ENCODE peak calls at places on chromosomes 1 and 21, in seven cellular contexts. A, Q, O, X, N, F and C are unnamed samples. For H3K4me1, the result is how much of the 10 kb centered on the place peaks cover.

GRCh38 chr21:17441370-17441769 is 71.5 kb upstream of the CXADR start:
- DNase-seq in A (peak), Q (peak), O (peak), X (peak), N (no peak), F (peak), C (peak)

GRCh38 chr1:213987876-213988638 is at the start of gene PROX1:
- DNase-seq in A (peak), Q (peak), O (peak), X (peak), N (peak), F (peak), C (no peak)

GRCh38 chr21:18000961-18001522 is 181.9 kb upstream of the C21orf91 start:
- DNase-seq in A (no peak), Q (no peak), O (no peak), X (no peak), N (no peak), F (no peak), C (no peak)

GRCh38 chr1:200279810-200280411 is 129.9 kb downstream of the ZNF281 start:
- DNase-seq in A (peak), Q (peak), O (no peak), X (peak), N (no peak), F (peak), C (peak)

GRCh38 chr1:207404849-207405525 is 49.1 kb upstream of the CR2 start:
- DNase-seq in A (no peak), Q (peak), O (no peak), X (peak), N (no peak), F (peak), C (no peak)

GRCh38 chr1:2165636-2166035 is 28.9 kb downstream of the FAAP20 start:
- DNase-seq in A (no peak), Q (no peak), O (no peak), X (no peak), N (no peak), F (no peak), C (no peak)

GRCh38 chr1:204733289-204733688 is 47.8 kb upstream of the LRRN2 start:
- DNase-seq in A (no peak), Q (no peak), O (no peak), X (no peak), N (no peak), F (no peak), C (no peak)

GRCh38 chr1:236957235-236957634 is 47.0 kb downstream of the MT1HL1 start:
- DNase-seq in A (no peak), Q (no peak), O (no peak), X (no peak), N (no peak), F (no peak), C (no peak)

GRCh38 chr1:156104065-156104810 is 10.3 kb upstream of the LMNA start:
- DNase-seq in A (peak), Q (peak), O (peak), X (peak), N (peak), F (peak), C (peak)

GRCh38 chr1:70044832-70045231 is 160.5 kb downstream of the LRRC40 start:
- DNase-seq in A (no peak), Q (no peak), O (no peak), X (no peak), N (no peak), F (peak), C (no peak)

GRCh38 chr1:203621559-203622130 is 5.0 kb upstream of the ATP2B4 start:
- DNase-seq in A (no peak), Q (no peak), O (no peak), X (no peak), N (no peak), F (no peak), C (no peak)

GRCh38 chr1:227120827-227121226 is 180.7 kb downstream of the COQ8A start:
- DNase-seq in A (no peak), Q (no peak), O (no peak), X (no peak), N (no peak), F (no peak), C (no peak)

GRCh38 chr1:89198500-89199072 is at the start of gene GBP4:
- DNase-seq in A (peak), Q (peak), O (peak), X (peak), N (no peak), F (peak), C (peak)

GRCh38 chr1:154730986-154731489 is 123.1 kb upstream of the ADAR start:
- DNase-seq in A (no peak), Q (no peak), O (no peak), X (no peak), N (no peak), F (peak), C (no peak)

GRCh38 chr1:201405484-201405831 is 6.3 kb upstream of the LAD1 start:
- DNase-seq in A (peak), Q (peak), O (peak), X (peak), N (no peak), F (no peak), C (no peak)

GRCh38 chr1:200027264-200027823 is at the start of gene NR5A2:
- DNase-seq in A (no peak), Q (peak), O (no peak), X (peak), N (no peak), F (no peak), C (no peak)

GRCh38 chr1:201999625-202000238 is 10.7 kb upstream of the ELF3 start:
- DNase-seq in A (peak), Q (peak), O (peak), X (peak), N (no peak), F (peak), C (peak)

GRCh38 chr21:29313662-29314408 is 15.1 kb downstream of the BACH1 start:
- DNase-seq in A (no peak), Q (no peak), O (no peak), X (no peak), N (no peak), F (no peak), C (no peak)

GRCh38 chr1:44157903-44158302 is 16.5 kb upstream of the KLF18 start:
- DNase-seq in A (no peak), Q (no peak), O (no peak), X (no peak), N (no peak), F (no peak), C (no peak)

GRCh38 chr1:33036051-33036525 is 595 bp downstream of the AK2 start:
- DNase-seq in A (no peak), Q (peak), O (no peak), X (peak), N (no peak), F (peak), C (peak)

GRCh38 chr1:181104790-181105133 is 16.3 kb downstream of the IER5 start:
- DNase-seq in A (no peak), Q (no peak), O (no peak), X (peak), N (peak), F (no peak), C (no peak)

GRCh38 chr1:230509281-230509977 is 83.3 kb upstream of the PGBD5 start:
- DNase-seq in A (no peak), Q (peak), O (no peak), X (peak), N (no peak), F (peak), C (no peak)

GRCh38 chr1:154186852-154187501 is 4.9 kb downstream of the TPM3 start:
- DNase-seq in A (no peak), Q (no peak), O (no peak), X (peak), N (no peak), F (no peak), C (no peak)

GRCh38 chr1:36342426-36343185 is 19.2 kb upstream of the EVA1B start:
- DNase-seq in A (peak), Q (peak), O (peak), X (peak), N (peak), F (peak), C (peak)

GRCh38 chr1:99004270-99005141 is at the start of gene PLPPR5:
- DNase-seq in A (no peak), Q (no peak), O (peak), X (peak), N (no peak), F (peak), C (no peak)

DNA sequence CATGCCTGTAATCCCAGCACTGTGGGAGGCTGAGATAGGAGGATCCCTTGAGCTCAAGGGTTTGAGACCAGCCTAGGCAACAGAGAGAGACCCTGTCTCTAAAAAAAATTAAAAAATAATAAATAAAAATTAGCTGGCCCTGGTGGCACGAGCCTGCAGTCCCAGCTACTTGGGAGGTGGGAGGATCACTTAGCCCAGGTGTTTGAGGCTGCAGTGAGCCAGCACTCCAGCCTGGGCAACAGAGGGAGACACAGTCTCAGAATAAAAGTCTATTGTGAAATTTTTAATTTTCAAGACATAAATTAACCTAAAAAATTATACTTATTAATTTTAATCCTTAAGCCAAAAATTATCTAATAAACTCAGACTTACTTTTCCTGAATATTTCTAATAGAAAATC is 131.2 kb upstream of the ZNHIT6 start:
- DNase-seq in A (no peak), Q (no peak), O (no peak), X (no peak), N (no peak), F (no peak), C (no peak)
- TF ChIP-seq CTCF in A (no peak), Q (no peak), O (no peak), X (no peak), N (no peak), F (no peak), C (no peak)

DNA sequence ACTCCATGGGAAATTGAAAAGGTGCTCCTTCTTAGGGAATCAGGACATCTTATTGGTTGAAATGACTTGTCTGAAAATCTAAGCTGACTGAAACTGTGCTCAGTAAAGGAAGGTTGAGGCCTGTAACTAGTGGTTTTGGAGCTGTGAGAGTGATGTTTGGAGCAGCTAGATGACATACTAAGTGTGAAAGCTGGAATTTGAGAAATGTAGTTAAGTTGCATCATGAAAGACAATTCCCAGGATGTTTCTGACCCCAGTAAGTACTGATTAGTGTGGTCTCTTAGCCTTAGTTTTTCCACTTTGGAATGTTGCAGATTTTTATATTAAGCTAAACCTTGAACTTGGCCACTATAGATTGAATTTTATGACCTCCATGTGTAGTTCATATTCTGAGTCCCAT is 154.9 kb downstream of the PAPPA2 start:
- DNase-seq in A (no peak), Q (no peak), O (no peak), X (no peak), N (no peak), F (no peak), C (no peak)
- H3K4me1 ChIP-seq in A (under half), Q (under half), O (under half), X (under half), N (under half), F (under half), C (under half)

DNA sequence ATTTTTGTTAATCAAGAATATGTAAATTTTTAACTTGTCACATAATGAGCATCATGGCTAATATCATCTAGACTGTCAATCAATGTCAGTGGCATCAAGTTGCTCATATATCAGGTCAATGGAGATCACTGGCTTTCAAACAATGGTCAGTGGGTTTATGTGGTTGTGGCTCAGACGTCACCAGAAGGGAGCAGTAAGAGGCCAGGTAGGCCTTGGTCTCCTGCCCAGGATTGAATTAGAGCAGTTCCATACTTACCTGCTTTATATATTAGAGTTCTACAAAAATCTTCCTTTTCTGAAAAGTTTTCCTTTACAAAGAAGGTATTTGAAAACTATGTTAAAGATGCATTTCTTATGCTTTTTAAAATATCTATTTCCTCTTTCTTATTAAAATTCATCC is 206.3 kb upstream of the B3GALT2 start:
- DNase-seq in A (no peak), Q (peak), O (no peak), X (no peak), N (no peak), F (no peak), C (no peak)
- TF ChIP-seq CTCF in A (no peak), Q (no peak), O (no peak), X (no peak), N (no peak), F (no peak), C (no peak)

GRCh38 chr1:118982816-118983557 is 5.2 kb downstream of the TBX15 start:
- DNase-seq in A (no peak), Q (no peak), O (no peak), X (no peak), N (peak), F (no peak), C (no peak)
- H3K4me1 ChIP-seq in A (half or more), Q (under half), O (under half), X (under half), N (under half), F (under half), C (under half)

DNA sequence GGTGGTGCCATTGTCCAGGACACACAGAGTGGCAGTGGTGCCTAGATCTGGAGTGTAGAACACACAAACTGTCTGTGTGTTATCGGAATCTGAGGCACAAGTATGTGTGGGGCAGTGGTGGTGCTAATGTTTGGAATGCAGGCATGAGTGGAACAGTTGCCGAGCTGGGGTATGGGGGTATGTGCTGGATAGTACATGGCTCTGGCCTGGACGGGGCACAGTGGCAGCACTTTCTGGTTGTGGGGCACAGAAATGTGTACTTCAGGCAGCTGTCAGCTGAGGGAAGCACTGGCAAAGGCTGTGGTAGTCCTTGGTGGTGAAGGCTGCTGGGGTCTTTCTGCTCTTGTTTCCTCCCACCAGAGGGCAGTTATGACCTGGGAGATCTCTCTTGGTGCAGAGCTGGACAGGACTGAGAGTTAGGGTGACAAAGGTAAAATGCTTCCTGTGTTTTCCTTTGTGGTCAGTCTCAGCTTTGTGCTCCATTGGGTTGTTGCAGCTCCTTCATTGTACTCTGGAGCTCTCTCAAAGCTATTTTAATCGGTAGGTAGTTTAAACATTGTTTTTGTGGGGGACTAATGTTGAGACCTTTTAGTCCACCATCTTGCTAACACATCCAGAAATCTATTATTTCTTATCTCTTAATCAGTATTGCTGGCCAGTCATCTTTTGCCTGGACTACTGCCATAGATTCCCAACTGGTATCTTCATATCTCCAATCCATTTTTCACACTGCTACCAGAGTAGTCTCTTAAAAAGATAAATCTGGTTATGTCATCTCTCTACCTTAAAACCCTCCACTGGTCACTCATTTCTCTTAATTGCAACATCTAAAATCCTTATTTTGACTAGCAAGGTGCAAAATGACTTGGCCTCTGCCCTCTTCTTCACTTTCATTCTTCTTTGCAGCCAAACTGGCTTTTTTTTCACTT is 83.9 kb upstream of the NBPF4 start:
- DNase-seq in A (no peak), Q (peak), O (no peak), X (no peak), N (no peak), F (no peak), C (peak)
- TF ChIP-seq CTCF in A (no peak), Q (no peak), O (no peak), X (peak), N (no peak), F (no peak), C (peak)